ENCODE peak calls at places on chromosomes 13 and 19, in seven cellular contexts. L is A549, J is WTC11, W is SK-N-SH, F is K562, G is HCT116, Z is endothelial cell of umbilical vein. S is an unnamed sample.

GRCh38 chr19:6278051-6278450 is 1.7 kb downstream of the MLLT1 start:
- DNase-seq in Z (no peak), J (no peak), W (no peak), F (no peak), G (no peak), L (no peak), S (no peak)

GRCh38 chr19:40982594-40983101 is 8.4 kb upstream of the CYP2B6 start:
- DNase-seq in J (peak), G (no peak), L (no peak), Z (no peak), F (no peak), W (no peak), S (no peak)

GRCh38 chr19:32238076-32238475 is 107.3 kb upstream of the ZNF507 start:
- DNase-seq in G (no peak), J (no peak), Z (no peak), L (no peak), W (no peak), F (no peak), S (peak)

GRCh38 chr13:99642841-99643240 is 141.6 kb downstream of the TM9SF2 start:
- DNase-seq in L (no peak), Z (no peak), G (no peak), F (no peak), W (no peak), J (no peak), S (no peak)

GRCh38 chr13:40518481-40518882 is 148.0 kb downstream of the FOXO1 start:
- DNase-seq in G (no peak), J (no peak), L (no peak), W (no peak), F (no peak), Z (no peak), S (no peak)

GRCh38 chr19:40737102-40737644 is 13.1 kb downstream of the ACTMAP start:
- DNase-seq in G (no peak), Z (no peak), W (no peak), F (no peak), J (no peak), L (no peak), S (no peak)

GRCh38 chr13:76993021-76993420 is 1.1 kb downstream of the CLN5 start:
- DNase-seq in L (no peak), G (no peak), Z (no peak), F (no peak), J (no peak), W (no peak), S (no peak)

GRCh38 chr13:50284540-50284939 is 269.3 kb downstream of the KCNRG start:
- DNase-seq in G (no peak), L (no peak), W (no peak), J (no peak), F (no peak), Z (no peak), S (peak)

GRCh38 chr19:2151339-2152229 is at the start of gene AP3D1:
- DNase-seq in G (peak), W (peak), Z (peak), J (peak), F (peak), L (peak), S (peak)

GRCh38 chr13:113087923-113088690 is 17.5 kb upstream of the F7 start:
- DNase-seq in Z (no peak), F (no peak), W (no peak), L (no peak), J (no peak), G (no peak), S (no peak)

GRCh38 chr13:95432141-95432540 is 120.4 kb upstream of the CLDN10 start:
- DNase-seq in L (no peak), G (no peak), F (no peak), J (no peak), Z (no peak), W (no peak), S (no peak)

GRCh38 chr13:43319617-43320444 is 296.4 kb downstream of the DNAJC15 start:
- DNase-seq in G (no peak), J (no peak), F (no peak), L (no peak), Z (no peak), W (no peak), S (no peak)

GRCh38 chr13:50706505-50706904 is 137.0 kb downstream of the DLEU7 start:
- DNase-seq in W (no peak), G (no peak), L (no peak), J (no peak), Z (no peak), F (no peak), S (no peak)

GRCh38 chr13:28659611-28659970 is 661 bp downstream of the POMP start:
- DNase-seq in L (no peak), G (no peak), Z (peak), J (no peak), F (peak), W (no peak), S (peak)

GRCh38 chr19:30535011-30535410 is 162.8 kb downstream of the ZNF536 start:
- DNase-seq in F (no peak), G (no peak), Z (no peak), J (no peak), L (no peak), W (no peak), S (no peak)

GRCh38 chr13:101398920-101399319 is 17.4 kb downstream of the NALCN start:
- DNase-seq in Z (peak), J (no peak), F (no peak), W (no peak), L (no peak), G (no peak), S (no peak)

GRCh38 chr13:46961719-46962118 is 64.9 kb upstream of the HTR2A start:
- DNase-seq in G (no peak), L (peak), F (peak), W (no peak), Z (no peak), J (no peak), S (peak)

GRCh38 chr13:65917731-65918130 is 1312.4 kb downstream of the PCDH9 start:
- DNase-seq in Z (no peak), G (no peak), W (no peak), L (no peak), J (no peak), F (no peak), S (no peak)

GRCh38 chr19:12656899-12657571 is 9.5 kb downstream of the MAN2B1 start:
- DNase-seq in J (peak), F (peak), W (peak), L (no peak), G (no peak), Z (no peak), S (no peak)

GRCh38 chr13:105616313-105617075 is 919.0 kb downstream of the EFNB2 start:
- DNase-seq in G (no peak), J (no peak), F (no peak), L (no peak), Z (peak), W (no peak), S (no peak)

GRCh38 chr13:111005364-111005763 is 90.5 kb upstream of the ANKRD10 start:
- DNase-seq in J (no peak), W (no peak), Z (no peak), L (peak), F (peak), G (peak), S (no peak)

GRCh38 chr13:49436890-49437289 is 7.0 kb downstream of the CAB39L start:
- DNase-seq in W (no peak), L (no peak), Z (no peak), J (no peak), F (no peak), G (no peak), S (no peak)

GRCh38 chr13:77185721-77186120 is 141.2 kb downstream of the MYCBP2 start:
- DNase-seq in F (no peak), J (no peak), W (no peak), L (no peak), Z (no peak), G (no peak), S (no peak)

GRCh38 chr13:113275387-113275786 is 21.7 kb upstream of the LAMP1 start:
- DNase-seq in F (peak), L (peak), Z (peak), G (peak), J (peak), W (peak), S (peak)

GRCh38 chr13:37175996-37176395 is 70.5 kb upstream of the CSNK1A1L start:
- DNase-seq in F (no peak), J (no peak), Z (peak), W (no peak), L (no peak), G (no peak), S (no peak)

GRCh38 chr19:1847684-1848398 is 442 bp downstream of the REXO1 start:
- DNase-seq in G (no peak), L (no peak), J (no peak), Z (peak), F (peak), W (peak), S (peak)

GRCh38 chr13:105410602-105411001 is 1124.9 kb downstream of the EFNB2 start:
- DNase-seq in F (peak), G (peak), J (peak), Z (peak), L (peak), W (peak), S (peak)

GRCh38 chr19:24053601-24054000 is 33.4 kb upstream of the ZNF254 start:
- DNase-seq in Z (no peak), F (no peak), G (no peak), J (no peak), L (no peak), W (no peak), S (no peak)

GRCh38 chr13:110341445-110342247 is 34.6 kb downstream of the COL4A2 start:
- DNase-seq in J (no peak), L (no peak), W (peak), Z (peak), G (no peak), F (no peak), S (no peak)

GRCh38 chr13:50125306-50125555 is 110.0 kb downstream of the KCNRG start:
- DNase-seq in F (no peak), G (no peak), L (peak), W (no peak), Z (no peak), J (no peak), S (no peak)

GRCh38 chr19:32396046-32396652 is 9.4 kb upstream of the DPY19L3 start:
- DNase-seq in F (no peak), L (no peak), G (no peak), Z (no peak), J (no peak), W (no peak), S (no peak)

GRCh38 chr19:55353803-55354697 is 469 bp downstream of the COX6B2 start:
- DNase-seq in J (peak), G (peak), W (peak), Z (peak), F (peak), L (peak), S (peak)

GRCh38 chr19:21668072-21668471 is 99.3 kb downstream of the ZNF100 start:
- DNase-seq in F (no peak), Z (no peak), W (no peak), L (no peak), J (no peak), G (no peak), S (no peak)

GRCh38 chr13:90055760-90056159 is 1291.7 kb upstream of the MIR17HG start:
- DNase-seq in J (no peak), Z (no peak), F (no peak), G (no peak), L (no peak), W (no peak), S (no peak)

GRCh38 chr19:43476606-43477005 is 11.2 kb upstream of the LYPD3 start:
- DNase-seq in G (no peak), L (no peak), W (no peak), F (no peak), Z (peak), J (no peak), S (no peak)

GRCh38 chr19:28485300-28485699 is 727.7 kb downstream of the UQCRFS1 start:
- DNase-seq in W (no peak), L (no peak), Z (no peak), G (no peak), J (no peak), F (peak), S (no peak)

GRCh38 chr13:31234729-31235128 is 35.0 kb downstream of the B3GLCT start:
- DNase-seq in W (no peak), Z (no peak), F (no peak), J (no peak), G (no peak), L (peak), S (peak)

GRCh38 chr13:31240921-31241320 is 41.1 kb downstream of the B3GLCT start:
- DNase-seq in W (no peak), F (no peak), Z (no peak), G (no peak), J (no peak), L (no peak), S (no peak)

DNA sequence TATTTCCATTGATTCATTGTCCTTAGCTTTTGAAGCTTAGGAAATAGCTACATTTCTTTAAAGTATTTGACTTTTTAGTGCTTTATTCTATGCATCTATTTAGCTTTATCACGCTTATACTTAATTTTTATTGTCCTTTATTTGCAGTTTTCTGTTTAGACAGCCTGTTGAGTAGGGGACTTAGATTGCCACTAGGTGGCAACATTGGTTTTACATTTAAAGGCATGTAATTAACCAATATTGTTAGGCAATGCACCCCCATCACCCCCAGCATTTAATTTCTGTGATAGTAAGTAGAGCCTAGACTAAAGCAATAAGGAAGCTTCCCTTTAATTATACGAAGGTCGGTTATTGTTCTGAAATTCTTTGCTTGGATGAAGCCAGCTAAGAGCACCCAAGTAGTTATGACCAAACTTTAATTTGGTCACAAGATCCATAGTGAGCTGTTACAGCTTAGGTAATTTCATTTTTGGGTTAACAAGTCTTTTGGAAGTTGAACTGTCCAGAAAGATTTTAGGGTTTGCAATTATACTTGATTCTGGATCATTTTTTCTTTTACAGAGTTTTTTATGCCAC is 36.5 kb downstream of the B3GLCT start:
- DNase-seq in Z (peak), W (peak), F (peak), L (no peak), J (no peak), G (peak), S (peak)
- TF ChIP-seq CTCF in Z (peak), W (peak), F (peak), L (peak), J (no peak), G (peak), S (peak)

GRCh38 chr19:589693-590395 is at the start of gene HCN2:
- DNase-seq in W (peak), L (no peak), Z (no peak), F (peak), J (no peak), G (no peak), S (no peak)
- TF ChIP-seq MAX in W (no peak), L (no peak), Z (no peak), F (no peak), J (no peak), G (no peak), S (no peak)

GRCh38 chr19:58305932-58306323 is 751 bp downstream of the ERVK3-1 start:
- DNase-seq in J (no peak), Z (no peak), W (peak), L (peak), G (no peak), F (no peak), S (peak)

GRCh38 chr19:58307736-58308135 is 2.6 kb downstream of the ERVK3-1 start:
- DNase-seq in Z (no peak), L (no peak), F (no peak), J (no peak), W (no peak), G (no peak), S (no peak)

GRCh38 chr19:58304255-58304654 is 922 bp upstream of the ERVK3-1 start:
- DNase-seq in Z (no peak), L (no peak), F (peak), W (no peak), J (no peak), G (no peak), S (no peak)

GRCh38 chr19:58304748-58305064 is 471 bp upstream of the ERVK3-1 start:
- DNase-seq in F (no peak), J (no peak), W (no peak), Z (no peak), L (no peak), G (no peak), S (no peak)

DNA sequence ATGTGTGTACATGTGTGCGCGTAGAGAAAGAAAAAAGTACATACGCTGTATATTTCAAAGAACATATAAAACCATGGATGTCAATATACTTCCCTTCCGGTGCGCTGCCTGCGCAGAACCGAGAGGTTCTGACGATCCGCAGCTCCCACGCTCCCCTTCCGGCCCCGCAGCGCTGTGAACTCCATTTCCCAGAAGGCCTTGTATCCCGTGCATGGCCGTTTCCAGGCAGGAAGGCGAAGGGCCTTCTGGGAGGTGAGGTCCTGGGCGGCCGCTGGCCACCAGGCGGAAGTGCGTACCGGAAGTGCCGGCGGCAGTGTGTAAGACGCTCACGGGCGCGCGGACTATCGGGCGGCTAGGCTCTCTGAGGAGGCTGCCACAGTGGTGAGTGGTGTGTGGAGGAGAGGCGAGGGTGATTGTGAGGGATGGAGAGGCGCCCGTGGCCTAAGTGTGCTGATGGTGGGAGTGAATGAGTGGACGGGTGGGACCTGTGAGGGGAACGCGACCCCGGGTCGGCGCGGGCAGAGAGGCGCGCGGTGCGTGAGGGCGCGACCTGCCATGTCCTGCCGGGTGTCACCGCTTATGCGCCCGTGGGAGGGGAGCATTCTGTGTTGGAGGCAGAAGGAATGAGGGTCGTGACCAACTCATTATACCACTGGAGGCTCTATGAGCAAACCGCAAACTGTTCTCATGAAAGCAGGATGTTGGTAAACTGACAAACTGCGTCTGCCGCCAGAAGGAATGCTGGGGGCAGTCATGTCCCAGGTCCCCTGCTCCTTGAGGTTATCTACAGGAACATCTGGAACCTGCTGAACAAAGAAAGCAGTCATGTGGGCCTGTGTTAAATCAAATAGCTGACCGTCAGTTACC is at the start of gene ERVK3-1:
- DNase-seq in F (peak), G (peak), J (peak), W (peak), Z (peak), L (peak), S (peak)
- TF ChIP-seq CTCF in F (no peak), G (no peak), J (no peak), W (no peak), Z (no peak), L (no peak), S (no peak)

DNA sequence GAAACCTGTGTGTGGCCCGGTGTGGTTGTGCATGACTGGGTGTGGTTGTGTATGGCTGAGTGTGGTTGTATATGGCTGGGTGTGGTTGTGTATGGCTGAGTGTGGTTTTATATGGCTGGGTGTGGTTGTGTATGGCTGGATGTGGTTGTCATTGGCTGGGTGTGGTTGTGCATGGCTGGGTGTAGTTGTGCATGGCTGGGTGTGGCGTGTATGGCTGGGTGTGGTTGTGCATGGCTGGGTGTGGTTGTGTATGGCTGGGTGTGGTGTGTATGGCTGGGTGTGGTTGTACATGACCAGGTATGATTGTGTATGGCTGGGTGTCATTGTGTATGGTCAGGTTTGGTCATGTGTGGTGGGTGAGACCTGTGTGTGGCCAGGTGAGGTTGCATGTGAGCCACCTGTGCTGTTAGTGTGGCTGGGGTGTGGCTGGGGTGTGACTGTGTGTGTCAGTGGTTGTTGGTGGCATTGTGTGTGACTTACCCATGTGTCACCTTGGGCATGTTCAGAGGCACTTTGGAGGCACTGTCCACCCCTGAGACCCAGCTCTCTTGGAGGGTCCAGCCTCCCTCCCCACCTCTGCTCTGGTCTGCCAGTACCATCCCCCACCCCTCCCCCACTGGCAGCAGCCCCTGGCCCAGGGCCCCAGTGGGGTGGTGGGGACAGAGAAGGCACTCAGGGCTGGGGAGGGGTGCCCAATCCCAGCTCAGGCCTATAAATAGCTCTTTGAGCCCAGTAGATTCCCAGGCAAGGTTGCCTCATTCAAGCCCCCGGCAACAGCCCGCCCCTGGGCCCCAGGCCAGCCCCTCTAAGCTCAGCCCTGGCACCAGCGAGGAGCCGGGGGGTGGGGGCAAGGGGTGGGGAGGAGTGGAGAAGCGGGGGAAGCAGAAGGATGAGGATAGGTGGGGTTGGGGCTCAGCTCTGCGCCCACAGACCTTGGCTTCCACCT is 3.8 kb upstream of the NCAN start:
- DNase-seq in Z (no peak), W (no peak), G (no peak), L (no peak), F (no peak), J (no peak), S (no peak)
- TF ChIP-seq MAX in Z (no peak), W (no peak), G (no peak), L (no peak), F (no peak), J (no peak), S (no peak)

GRCh38 chr19:53868892-53869804 is 1.5 kb downstream of the MYADM start:
- DNase-seq in L (peak), J (peak), G (peak), F (peak), Z (peak), W (peak), S (peak)
- TF ChIP-seq CTCF in L (no peak), J (no peak), G (no peak), F (no peak), Z (peak), W (peak), S (no peak)

DNA sequence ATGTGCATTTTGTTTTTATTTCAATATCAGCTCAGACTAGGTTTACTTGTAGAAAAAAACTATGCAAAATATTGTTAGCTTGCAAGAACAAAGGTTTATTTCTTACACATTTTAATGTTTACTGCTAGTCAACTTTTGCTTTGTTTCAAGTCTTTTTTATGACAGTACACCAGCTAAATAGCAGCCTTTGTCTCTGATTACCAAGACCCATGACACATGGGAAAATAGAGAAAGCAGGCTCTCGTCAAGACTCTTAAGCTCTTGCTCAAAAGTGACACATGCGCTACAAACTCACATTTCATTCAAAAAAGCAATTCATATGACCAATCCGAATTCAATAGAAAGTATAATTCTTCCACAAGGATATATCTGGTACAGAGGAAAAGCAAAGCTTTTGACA is 642.3 kb upstream of the SLITRK1 start:
- DNase-seq in G (no peak), W (no peak), F (no peak), L (no peak), J (no peak), Z (no peak), S (no peak)
- TF ChIP-seq MAX in G (no peak), W (no peak), F (no peak), L (no peak), J (no peak), Z (no peak), S (no peak)

GRCh38 chr19:44746616-44746945 is 1.9 kb upstream of the BCL3 start:
- DNase-seq in F (no peak), W (no peak), L (no peak), Z (no peak), G (no peak), J (no peak), S (no peak)
- TF ChIP-seq CTCF in F (no peak), W (no peak), L (no peak), Z (no peak), G (no peak), J (no peak), S (no peak)

S was measured in NB4.